ENCODE peak calls at places on chromosomes 1 and 21, in four cellular contexts. One of them, this sample, is unnamed.
A peak's percentile ranks its signal among the peaks of the same experiment; 100 is the strongest.

GRCh38 chr1:184759097-184759496 is 4.4 kb upstream of the EDEM3 start:
- DNase-seq in colonic mucosa: no peak
- DNase-seq in left ventricle myocardium inferior: no peak
- DNase-seq in substantia nigra: no peak
- DNase-seq in this sample: no peak

GRCh38 chr1:112011231-112011630 is 21.8 kb upstream of the KCND3 start:
- DNase-seq in colonic mucosa: peak; percentile 20
- DNase-seq in left ventricle myocardium inferior: no peak
- DNase-seq in substantia nigra: peak; percentile 5
- DNase-seq in this sample: no peak

GRCh38 chr1:235997049-235997448 is 67.8 kb downstream of the NID1 start:
- DNase-seq in colonic mucosa: no peak
- DNase-seq in left ventricle myocardium inferior: no peak
- DNase-seq in substantia nigra: no peak
- DNase-seq in this sample: no peak

GRCh38 chr1:18257775-18258174 is 150.2 kb downstream of the IGSF21 start:
- DNase-seq in colonic mucosa: no peak
- DNase-seq in left ventricle myocardium inferior: no peak
- DNase-seq in substantia nigra: no peak
- DNase-seq in this sample: no peak

GRCh38 chr1:56963667-56964066 is 2.1 kb downstream of the C8B start:
- DNase-seq in colonic mucosa: no peak
- DNase-seq in left ventricle myocardium inferior: no peak
- DNase-seq in substantia nigra: no peak
- DNase-seq in this sample: no peak

GRCh38 chr1:41950820-41951219 is 32.1 kb upstream of the HIVEP3 start:
- DNase-seq in colonic mucosa: no peak
- DNase-seq in left ventricle myocardium inferior: no peak
- DNase-seq in substantia nigra: no peak
- DNase-seq in this sample: no peak

GRCh38 chr1:108949044-108949443 is 14.2 kb downstream of the CLCC1 start:
- DNase-seq in colonic mucosa: no peak
- DNase-seq in left ventricle myocardium inferior: no peak
- DNase-seq in substantia nigra: no peak
- DNase-seq in this sample: no peak

GRCh38 chr1:245216356-245217110 is 61.7 kb downstream of the KIF26B start:
- DNase-seq in colonic mucosa: no peak
- DNase-seq in left ventricle myocardium inferior: no peak
- DNase-seq in substantia nigra: no peak
- DNase-seq in this sample: no peak

GRCh38 chr1:219067350-219067712 is 106.3 kb upstream of the LYPLAL1 start:
- DNase-seq in colonic mucosa: no peak
- DNase-seq in left ventricle myocardium inferior: no peak
- DNase-seq in substantia nigra: no peak
- DNase-seq in this sample: no peak

GRCh38 chr1:234111458-234112142 is 207.1 kb downstream of the SLC35F3 start:
- DNase-seq in colonic mucosa: no peak
- DNase-seq in left ventricle myocardium inferior: peak; percentile 33
- DNase-seq in substantia nigra: no peak
- DNase-seq in this sample: no peak

GRCh38 chr1:31797216-31797615 is 18.6 kb downstream of the SPOCD1 start:
- DNase-seq in colonic mucosa: no peak
- DNase-seq in left ventricle myocardium inferior: no peak
- DNase-seq in substantia nigra: no peak
- DNase-seq in this sample: no peak

GRCh38 chr1:247639381-247639981 is 34.1 kb downstream of the OR2G3 start:
- DNase-seq in colonic mucosa: peak; percentile 89
- DNase-seq in left ventricle myocardium inferior: peak; percentile 72
- DNase-seq in substantia nigra: peak; percentile 63
- DNase-seq in this sample: peak; percentile 82

GRCh38 chr1:80994934-80995333 is 805.8 kb upstream of the ADGRL2 start:
- DNase-seq in colonic mucosa: no peak
- DNase-seq in left ventricle myocardium inferior: no peak
- DNase-seq in substantia nigra: no peak
- DNase-seq in this sample: no peak

GRCh38 chr1:11147371-11147770 is 41.8 kb upstream of the ANGPTL7 start:
- DNase-seq in colonic mucosa: no peak
- DNase-seq in left ventricle myocardium inferior: no peak
- DNase-seq in substantia nigra: no peak
- DNase-seq in this sample: no peak

GRCh38 chr21:35424122-35424521 is 375.0 kb upstream of the RUNX1 start:
- DNase-seq in colonic mucosa: no peak
- DNase-seq in left ventricle myocardium inferior: no peak
- DNase-seq in substantia nigra: no peak
- DNase-seq in this sample: no peak

GRCh38 chr1:60727553-60727952 is 354.8 kb upstream of the NFIA start:
- DNase-seq in colonic mucosa: no peak
- DNase-seq in left ventricle myocardium inferior: no peak
- DNase-seq in substantia nigra: no peak
- DNase-seq in this sample: no peak

GRCh38 chr1:57831624-57832023 is 407.8 kb upstream of the DAB1 start:
- DNase-seq in colonic mucosa: no peak
- DNase-seq in left ventricle myocardium inferior: no peak
- DNase-seq in substantia nigra: no peak
- DNase-seq in this sample: no peak

GRCh38 chr1:75725861-75726361 is 1.4 kb downstream of the ACADM start:
- DNase-seq in colonic mucosa: peak; percentile 62
- DNase-seq in left ventricle myocardium inferior: no peak
- DNase-seq in substantia nigra: no peak
- DNase-seq in this sample: peak; percentile 59

GRCh38 chr1:23436520-23437354 is 12.2 kb upstream of the TCEA3 start:
- DNase-seq in colonic mucosa: peak; percentile 98
- DNase-seq in left ventricle myocardium inferior: no peak
- DNase-seq in substantia nigra: no peak
- DNase-seq in this sample: peak; percentile 37

GRCh38 chr1:80248886-80249285 is 1242.4 kb upstream of the ADGRL4 start:
- DNase-seq in colonic mucosa: no peak
- DNase-seq in left ventricle myocardium inferior: no peak
- DNase-seq in substantia nigra: no peak
- DNase-seq in this sample: no peak

GRCh38 chr1:52672946-52673345 is 25.2 kb downstream of the COA7 start:
- DNase-seq in colonic mucosa: no peak
- DNase-seq in left ventricle myocardium inferior: peak; percentile 28
- DNase-seq in substantia nigra: peak; percentile 34
- DNase-seq in this sample: no peak

GRCh38 chr1:244030481-244031040 is 20.5 kb upstream of the ZBTB18 start:
- DNase-seq in colonic mucosa: no peak
- DNase-seq in left ventricle myocardium inferior: no peak
- DNase-seq in substantia nigra: no peak
- DNase-seq in this sample: no peak

GRCh38 chr1:45622891-45623394 is 911 bp downstream of the CCDC17 start:
- DNase-seq in colonic mucosa: no peak
- DNase-seq in left ventricle myocardium inferior: peak; percentile 29
- DNase-seq in substantia nigra: no peak
- DNase-seq in this sample: no peak

DNA sequence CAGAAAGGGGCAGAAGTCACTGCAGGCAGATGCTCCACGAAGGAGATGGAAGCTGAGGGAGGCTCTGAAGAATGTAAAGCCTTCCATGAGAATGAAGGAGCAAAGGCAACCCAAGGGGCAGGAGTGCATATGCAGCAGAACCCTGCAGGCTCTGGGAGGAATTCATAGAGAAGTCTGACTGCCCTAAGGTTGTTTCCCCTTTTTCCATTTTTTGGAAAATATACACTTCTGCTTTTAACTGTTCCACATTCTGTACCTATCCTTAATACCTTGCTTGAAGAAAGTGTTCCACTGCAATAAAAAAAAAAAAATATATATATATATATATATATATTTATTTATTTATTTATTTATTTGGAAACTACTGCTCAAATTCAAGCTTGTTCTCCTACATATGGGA is 69.6 kb downstream of the CD34 start:
- DNase-seq in colonic mucosa: no peak
- DNase-seq in left ventricle myocardium inferior: no peak
- DNase-seq in substantia nigra: no peak
- DNase-seq in this sample: no peak
- H3K27ac ChIP-seq in colonic mucosa: no peak overlapping the region
- H3K27ac ChIP-seq in left ventricle myocardium inferior: peak overlapping the region; percentile 28
- H3K27ac ChIP-seq in substantia nigra: no peak overlapping the region
- H3K27ac ChIP-seq in this sample: no peak overlapping the region

DNA sequence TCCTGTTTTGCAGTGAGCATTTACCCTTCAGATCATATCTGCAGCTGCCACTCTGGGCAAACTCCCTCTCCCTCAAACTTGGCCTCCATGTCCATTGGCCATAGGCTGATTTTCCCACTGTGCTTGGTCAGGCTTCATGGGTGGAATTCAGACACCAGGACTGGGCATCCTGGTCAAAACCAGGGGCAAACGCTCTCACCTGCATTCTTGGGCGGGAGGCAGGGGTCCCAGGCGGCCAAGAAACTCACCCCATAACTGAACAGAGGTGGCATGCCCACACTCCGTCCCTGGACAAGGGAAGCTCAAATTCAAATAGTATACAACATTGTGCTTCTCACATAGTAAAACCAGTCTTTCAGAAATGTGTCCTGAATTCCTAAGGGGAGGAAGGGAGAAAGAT is 81.1 kb upstream of the ZNF648 start:
- DNase-seq in colonic mucosa: no peak
- DNase-seq in left ventricle myocardium inferior: no peak
- DNase-seq in substantia nigra: no peak
- DNase-seq in this sample: no peak
- H3K27ac ChIP-seq in colonic mucosa: no peak overlapping the region
- H3K27ac ChIP-seq in left ventricle myocardium inferior: peak overlapping the region; percentile 93
- H3K27ac ChIP-seq in substantia nigra: no peak overlapping the region
- H3K27ac ChIP-seq in this sample: peak overlapping the region; percentile 99

DNA sequence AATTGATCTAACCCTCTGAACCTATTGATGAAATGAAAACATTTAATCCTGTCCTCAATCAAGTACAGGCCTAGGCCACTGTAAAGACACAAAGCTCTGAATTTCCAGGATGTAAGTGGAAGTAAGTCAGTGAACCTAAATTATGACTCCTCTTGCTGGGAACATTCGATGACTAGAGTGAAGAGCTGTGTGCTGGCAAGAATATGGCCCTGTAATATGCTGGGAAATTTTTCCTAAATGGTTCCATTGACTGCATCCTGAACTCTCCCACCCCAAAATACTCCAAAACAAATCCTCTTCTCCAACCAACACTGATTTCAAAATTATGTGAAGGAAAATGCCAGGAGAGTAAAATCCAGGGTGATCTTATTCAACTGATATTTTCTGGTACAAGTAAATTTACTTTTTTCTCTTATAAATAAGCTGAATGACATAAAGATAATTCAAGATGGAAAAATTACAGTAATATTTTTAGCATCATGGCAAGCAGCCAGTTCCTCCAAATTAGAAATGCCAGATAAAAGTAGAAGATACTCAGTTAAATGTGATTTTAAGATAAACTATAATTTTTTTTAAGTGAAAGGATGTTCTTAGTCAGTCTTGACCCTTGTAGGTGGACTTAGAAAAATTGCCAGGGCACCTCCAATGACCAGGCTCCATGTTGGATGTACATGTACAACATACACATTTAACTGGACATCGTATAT is 269.4 kb downstream of the PTGER3 start:
- DNase-seq in colonic mucosa: no peak
- DNase-seq in left ventricle myocardium inferior: no peak
- DNase-seq in substantia nigra: no peak
- DNase-seq in this sample: no peak
- H3K27ac ChIP-seq in colonic mucosa: no peak overlapping the region
- H3K27ac ChIP-seq in left ventricle myocardium inferior: no peak overlapping the region
- H3K27ac ChIP-seq in substantia nigra: no peak overlapping the region
- H3K27ac ChIP-seq in this sample: no peak overlapping the region

GRCh38 chr1:173268786-173269277 is 61.7 kb upstream of the TNFSF4 start:
- DNase-seq in colonic mucosa: no peak
- DNase-seq in left ventricle myocardium inferior: no peak
- DNase-seq in substantia nigra: no peak
- DNase-seq in this sample: no peak
- H3K27ac ChIP-seq in colonic mucosa: no peak overlapping the region
- H3K27ac ChIP-seq in left ventricle myocardium inferior: no peak overlapping the region
- H3K27ac ChIP-seq in substantia nigra: no peak overlapping the region
- H3K27ac ChIP-seq in this sample: no peak overlapping the region